ENCODE peak calls at places on chromosome X, in seven cellular contexts. One of them, this sample, is unnamed.

GRCh38 chrX:28847423-28847822 is 260.2 kb downstream of the IL1RAPL1 start:
- DNase-seq in HT-29: no peak
- DNase-seq in stimulated activated CD4-positive, alpha-beta T cell treated with anti-CD3 and anti-CD28 coated beads, Interleukin-1b, Interleukin-23, amount 100 ng/mL, for 24 hours: no peak
- DNase-seq in stimulated activated CD8-positive, alpha-beta memory T cell treated with anti-CD3 and anti-CD28 coated beads, Interleukin-15, amount 100 ng/mL, for 24 hours: no peak
- DNase-seq in GM04503: no peak
- DNase-seq in HFF-Myc: peak
- DNase-seq in fibroblast of pulmonary artery: peak
- DNase-seq in this sample: peak

GRCh38 chrX:130539721-130540321 is 138.0 kb downstream of the RBMX2 start:
- DNase-seq in HT-29: peak
- DNase-seq in stimulated activated CD4-positive, alpha-beta T cell treated with anti-CD3 and anti-CD28 coated beads, Interleukin-1b, Interleukin-23, amount 100 ng/mL, for 24 hours: peak
- DNase-seq in stimulated activated CD8-positive, alpha-beta memory T cell treated with anti-CD3 and anti-CD28 coated beads, Interleukin-15, amount 100 ng/mL, for 24 hours: no peak
- DNase-seq in GM04503: no peak
- DNase-seq in HFF-Myc: no peak
- DNase-seq in fibroblast of pulmonary artery: peak
- DNase-seq in this sample: peak

GRCh38 chrX:545488-545887 is 85.1 kb upstream of the SHOX start:
- DNase-seq in HT-29: no peak
- DNase-seq in stimulated activated CD4-positive, alpha-beta T cell treated with anti-CD3 and anti-CD28 coated beads, Interleukin-1b, Interleukin-23, amount 100 ng/mL, for 24 hours: no peak
- DNase-seq in stimulated activated CD8-positive, alpha-beta memory T cell treated with anti-CD3 and anti-CD28 coated beads, Interleukin-15, amount 100 ng/mL, for 24 hours: no peak
- DNase-seq in GM04503: peak
- DNase-seq in HFF-Myc: peak
- DNase-seq in fibroblast of pulmonary artery: no peak
- DNase-seq in this sample: no peak

GRCh38 chrX:1486749-1487361 is 34.1 kb upstream of the ASMTL start:
- DNase-seq in HT-29: no peak
- DNase-seq in stimulated activated CD4-positive, alpha-beta T cell treated with anti-CD3 and anti-CD28 coated beads, Interleukin-1b, Interleukin-23, amount 100 ng/mL, for 24 hours: no peak
- DNase-seq in stimulated activated CD8-positive, alpha-beta memory T cell treated with anti-CD3 and anti-CD28 coated beads, Interleukin-15, amount 100 ng/mL, for 24 hours: no peak
- DNase-seq in GM04503: no peak
- DNase-seq in HFF-Myc: no peak
- DNase-seq in fibroblast of pulmonary artery: no peak
- DNase-seq in this sample: no peak

GRCh38 chrX:120309873-120310730 is 1.2 kb downstream of the TMEM255A start:
- DNase-seq in HT-29: no peak
- DNase-seq in stimulated activated CD4-positive, alpha-beta T cell treated with anti-CD3 and anti-CD28 coated beads, Interleukin-1b, Interleukin-23, amount 100 ng/mL, for 24 hours: no peak
- DNase-seq in stimulated activated CD8-positive, alpha-beta memory T cell treated with anti-CD3 and anti-CD28 coated beads, Interleukin-15, amount 100 ng/mL, for 24 hours: no peak
- DNase-seq in GM04503: no peak
- DNase-seq in HFF-Myc: no peak
- DNase-seq in fibroblast of pulmonary artery: no peak
- DNase-seq in this sample: no peak

GRCh38 chrX:109656774-109657173 is 31.8 kb upstream of the KCNE5 start:
- DNase-seq in HT-29: no peak
- DNase-seq in stimulated activated CD4-positive, alpha-beta T cell treated with anti-CD3 and anti-CD28 coated beads, Interleukin-1b, Interleukin-23, amount 100 ng/mL, for 24 hours: no peak
- DNase-seq in stimulated activated CD8-positive, alpha-beta memory T cell treated with anti-CD3 and anti-CD28 coated beads, Interleukin-15, amount 100 ng/mL, for 24 hours: no peak
- DNase-seq in GM04503: no peak
- DNase-seq in HFF-Myc: no peak
- DNase-seq in fibroblast of pulmonary artery: peak
- DNase-seq in this sample: no peak

GRCh38 chrX:41337140-41337539 is 3.2 kb downstream of the DDX3X start:
- DNase-seq in HT-29: no peak
- DNase-seq in stimulated activated CD4-positive, alpha-beta T cell treated with anti-CD3 and anti-CD28 coated beads, Interleukin-1b, Interleukin-23, amount 100 ng/mL, for 24 hours: no peak
- DNase-seq in stimulated activated CD8-positive, alpha-beta memory T cell treated with anti-CD3 and anti-CD28 coated beads, Interleukin-15, amount 100 ng/mL, for 24 hours: no peak
- DNase-seq in GM04503: no peak
- DNase-seq in HFF-Myc: no peak
- DNase-seq in fibroblast of pulmonary artery: no peak
- DNase-seq in this sample: no peak

GRCh38 chrX:144334577-144334976 is 450.7 kb downstream of the UBE2NL start:
- DNase-seq in HT-29: peak
- DNase-seq in stimulated activated CD4-positive, alpha-beta T cell treated with anti-CD3 and anti-CD28 coated beads, Interleukin-1b, Interleukin-23, amount 100 ng/mL, for 24 hours: no peak
- DNase-seq in stimulated activated CD8-positive, alpha-beta memory T cell treated with anti-CD3 and anti-CD28 coated beads, Interleukin-15, amount 100 ng/mL, for 24 hours: no peak
- DNase-seq in GM04503: no peak
- DNase-seq in HFF-Myc: no peak
- DNase-seq in fibroblast of pulmonary artery: no peak
- DNase-seq in this sample: no peak

GRCh38 chrX:11117751-11118150 is 6.6 kb downstream of the HCCS start:
- DNase-seq in HT-29: no peak
- DNase-seq in stimulated activated CD4-positive, alpha-beta T cell treated with anti-CD3 and anti-CD28 coated beads, Interleukin-1b, Interleukin-23, amount 100 ng/mL, for 24 hours: no peak
- DNase-seq in stimulated activated CD8-positive, alpha-beta memory T cell treated with anti-CD3 and anti-CD28 coated beads, Interleukin-15, amount 100 ng/mL, for 24 hours: no peak
- DNase-seq in GM04503: no peak
- DNase-seq in HFF-Myc: no peak
- DNase-seq in fibroblast of pulmonary artery: no peak
- DNase-seq in this sample: no peak

GRCh38 chrX:7334253-7334935 is 186.4 kb upstream of the PUDP start:
- DNase-seq in HT-29: no peak
- DNase-seq in stimulated activated CD4-positive, alpha-beta T cell treated with anti-CD3 and anti-CD28 coated beads, Interleukin-1b, Interleukin-23, amount 100 ng/mL, for 24 hours: no peak
- DNase-seq in stimulated activated CD8-positive, alpha-beta memory T cell treated with anti-CD3 and anti-CD28 coated beads, Interleukin-15, amount 100 ng/mL, for 24 hours: no peak
- DNase-seq in GM04503: peak
- DNase-seq in HFF-Myc: peak
- DNase-seq in fibroblast of pulmonary artery: peak
- DNase-seq in this sample: no peak

GRCh38 chrX:130714135-130714534 is 188.9 kb downstream of the ENOX2 start:
- DNase-seq in HT-29: no peak
- DNase-seq in stimulated activated CD4-positive, alpha-beta T cell treated with anti-CD3 and anti-CD28 coated beads, Interleukin-1b, Interleukin-23, amount 100 ng/mL, for 24 hours: no peak
- DNase-seq in stimulated activated CD8-positive, alpha-beta memory T cell treated with anti-CD3 and anti-CD28 coated beads, Interleukin-15, amount 100 ng/mL, for 24 hours: no peak
- DNase-seq in GM04503: no peak
- DNase-seq in HFF-Myc: no peak
- DNase-seq in fibroblast of pulmonary artery: no peak
- DNase-seq in this sample: no peak

GRCh38 chrX:118802857-118803256 is 20.8 kb upstream of the ZCCHC12 start:
- DNase-seq in HT-29: no peak
- DNase-seq in stimulated activated CD4-positive, alpha-beta T cell treated with anti-CD3 and anti-CD28 coated beads, Interleukin-1b, Interleukin-23, amount 100 ng/mL, for 24 hours: no peak
- DNase-seq in stimulated activated CD8-positive, alpha-beta memory T cell treated with anti-CD3 and anti-CD28 coated beads, Interleukin-15, amount 100 ng/mL, for 24 hours: no peak
- DNase-seq in GM04503: no peak
- DNase-seq in HFF-Myc: no peak
- DNase-seq in fibroblast of pulmonary artery: peak
- DNase-seq in this sample: no peak

GRCh38 chrX:17814557-17814956 is 46.5 kb downstream of the RAI2 start:
- DNase-seq in HT-29: no peak
- DNase-seq in stimulated activated CD4-positive, alpha-beta T cell treated with anti-CD3 and anti-CD28 coated beads, Interleukin-1b, Interleukin-23, amount 100 ng/mL, for 24 hours: no peak
- DNase-seq in stimulated activated CD8-positive, alpha-beta memory T cell treated with anti-CD3 and anti-CD28 coated beads, Interleukin-15, amount 100 ng/mL, for 24 hours: no peak
- DNase-seq in GM04503: no peak
- DNase-seq in HFF-Myc: no peak
- DNase-seq in fibroblast of pulmonary artery: peak
- DNase-seq in this sample: no peak

GRCh38 chrX:38805294-38806053 is 4.2 kb downstream of the MID1IP1 start:
- DNase-seq in HT-29: peak
- DNase-seq in stimulated activated CD4-positive, alpha-beta T cell treated with anti-CD3 and anti-CD28 coated beads, Interleukin-1b, Interleukin-23, amount 100 ng/mL, for 24 hours: no peak
- DNase-seq in stimulated activated CD8-positive, alpha-beta memory T cell treated with anti-CD3 and anti-CD28 coated beads, Interleukin-15, amount 100 ng/mL, for 24 hours: no peak
- DNase-seq in GM04503: no peak
- DNase-seq in HFF-Myc: no peak
- DNase-seq in fibroblast of pulmonary artery: peak
- DNase-seq in this sample: peak

GRCh38 chrX:96791559-96791958 is 92.1 kb upstream of the RPA4 start:
- DNase-seq in HT-29: no peak
- DNase-seq in stimulated activated CD4-positive, alpha-beta T cell treated with anti-CD3 and anti-CD28 coated beads, Interleukin-1b, Interleukin-23, amount 100 ng/mL, for 24 hours: no peak
- DNase-seq in stimulated activated CD8-positive, alpha-beta memory T cell treated with anti-CD3 and anti-CD28 coated beads, Interleukin-15, amount 100 ng/mL, for 24 hours: no peak
- DNase-seq in GM04503: peak
- DNase-seq in HFF-Myc: no peak
- DNase-seq in fibroblast of pulmonary artery: peak
- DNase-seq in this sample: no peak

GRCh38 chrX:153727108-153727931 is 2.7 kb downstream of the ABCD1 start:
- DNase-seq in HT-29: peak
- DNase-seq in stimulated activated CD4-positive, alpha-beta T cell treated with anti-CD3 and anti-CD28 coated beads, Interleukin-1b, Interleukin-23, amount 100 ng/mL, for 24 hours: no peak
- DNase-seq in stimulated activated CD8-positive, alpha-beta memory T cell treated with anti-CD3 and anti-CD28 coated beads, Interleukin-15, amount 100 ng/mL, for 24 hours: no peak
- DNase-seq in GM04503: no peak
- DNase-seq in HFF-Myc: no peak
- DNase-seq in fibroblast of pulmonary artery: no peak
- DNase-seq in this sample: peak

GRCh38 chrX:48958635-48959094 is 1.3 kb upstream of the OTUD5 start:
- DNase-seq in HT-29: peak
- DNase-seq in stimulated activated CD4-positive, alpha-beta T cell treated with anti-CD3 and anti-CD28 coated beads, Interleukin-1b, Interleukin-23, amount 100 ng/mL, for 24 hours: no peak
- DNase-seq in stimulated activated CD8-positive, alpha-beta memory T cell treated with anti-CD3 and anti-CD28 coated beads, Interleukin-15, amount 100 ng/mL, for 24 hours: no peak
- DNase-seq in GM04503: peak
- DNase-seq in HFF-Myc: no peak
- DNase-seq in fibroblast of pulmonary artery: peak
- DNase-seq in this sample: peak

GRCh38 chrX:40984962-40985361 is 100.3 kb upstream of the USP9X start:
- DNase-seq in HT-29: no peak
- DNase-seq in stimulated activated CD4-positive, alpha-beta T cell treated with anti-CD3 and anti-CD28 coated beads, Interleukin-1b, Interleukin-23, amount 100 ng/mL, for 24 hours: no peak
- DNase-seq in stimulated activated CD8-positive, alpha-beta memory T cell treated with anti-CD3 and anti-CD28 coated beads, Interleukin-15, amount 100 ng/mL, for 24 hours: no peak
- DNase-seq in GM04503: no peak
- DNase-seq in HFF-Myc: no peak
- DNase-seq in fibroblast of pulmonary artery: no peak
- DNase-seq in this sample: no peak

GRCh38 chrX:70434914-70435586 is 9.6 kb upstream of the DLG3 start:
- DNase-seq in HT-29: no peak
- DNase-seq in stimulated activated CD4-positive, alpha-beta T cell treated with anti-CD3 and anti-CD28 coated beads, Interleukin-1b, Interleukin-23, amount 100 ng/mL, for 24 hours: no peak
- DNase-seq in stimulated activated CD8-positive, alpha-beta memory T cell treated with anti-CD3 and anti-CD28 coated beads, Interleukin-15, amount 100 ng/mL, for 24 hours: no peak
- DNase-seq in GM04503: no peak
- DNase-seq in HFF-Myc: no peak
- DNase-seq in fibroblast of pulmonary artery: peak
- DNase-seq in this sample: no peak

GRCh38 chrX:70087857-70088256 is 25.6 kb downstream of the OTUD6A start:
- DNase-seq in HT-29: peak
- DNase-seq in stimulated activated CD4-positive, alpha-beta T cell treated with anti-CD3 and anti-CD28 coated beads, Interleukin-1b, Interleukin-23, amount 100 ng/mL, for 24 hours: no peak
- DNase-seq in stimulated activated CD8-positive, alpha-beta memory T cell treated with anti-CD3 and anti-CD28 coated beads, Interleukin-15, amount 100 ng/mL, for 24 hours: no peak
- DNase-seq in GM04503: peak
- DNase-seq in HFF-Myc: no peak
- DNase-seq in fibroblast of pulmonary artery: peak
- DNase-seq in this sample: no peak

GRCh38 chrX:73270753-73271152 is 56.1 kb upstream of the NAP1L2 start:
- DNase-seq in HT-29: no peak
- DNase-seq in stimulated activated CD4-positive, alpha-beta T cell treated with anti-CD3 and anti-CD28 coated beads, Interleukin-1b, Interleukin-23, amount 100 ng/mL, for 24 hours: no peak
- DNase-seq in stimulated activated CD8-positive, alpha-beta memory T cell treated with anti-CD3 and anti-CD28 coated beads, Interleukin-15, amount 100 ng/mL, for 24 hours: no peak
- DNase-seq in GM04503: no peak
- DNase-seq in HFF-Myc: no peak
- DNase-seq in fibroblast of pulmonary artery: no peak
- DNase-seq in this sample: no peak

GRCh38 chrX:132270021-132270420 is 50.8 kb upstream of the RAP2C start:
- DNase-seq in HT-29: no peak
- DNase-seq in stimulated activated CD4-positive, alpha-beta T cell treated with anti-CD3 and anti-CD28 coated beads, Interleukin-1b, Interleukin-23, amount 100 ng/mL, for 24 hours: no peak
- DNase-seq in stimulated activated CD8-positive, alpha-beta memory T cell treated with anti-CD3 and anti-CD28 coated beads, Interleukin-15, amount 100 ng/mL, for 24 hours: no peak
- DNase-seq in GM04503: no peak
- DNase-seq in HFF-Myc: no peak
- DNase-seq in fibroblast of pulmonary artery: no peak
- DNase-seq in this sample: no peak

GRCh38 chrX:2631743-2632532 is 59.2 kb upstream of the CD99 start:
- DNase-seq in HT-29: no peak
- DNase-seq in stimulated activated CD4-positive, alpha-beta T cell treated with anti-CD3 and anti-CD28 coated beads, Interleukin-1b, Interleukin-23, amount 100 ng/mL, for 24 hours: no peak
- DNase-seq in stimulated activated CD8-positive, alpha-beta memory T cell treated with anti-CD3 and anti-CD28 coated beads, Interleukin-15, amount 100 ng/mL, for 24 hours: no peak
- DNase-seq in GM04503: no peak
- DNase-seq in HFF-Myc: no peak
- DNase-seq in fibroblast of pulmonary artery: no peak
- DNase-seq in this sample: no peak

GRCh38 chrX:39903937-39904336 is 193.8 kb downstream of the BCOR start:
- DNase-seq in HT-29: no peak
- DNase-seq in stimulated activated CD4-positive, alpha-beta T cell treated with anti-CD3 and anti-CD28 coated beads, Interleukin-1b, Interleukin-23, amount 100 ng/mL, for 24 hours: no peak
- DNase-seq in stimulated activated CD8-positive, alpha-beta memory T cell treated with anti-CD3 and anti-CD28 coated beads, Interleukin-15, amount 100 ng/mL, for 24 hours: no peak
- DNase-seq in GM04503: no peak
- DNase-seq in HFF-Myc: no peak
- DNase-seq in fibroblast of pulmonary artery: peak
- DNase-seq in this sample: peak

GRCh38 chrX:43654431-43655150 is 1.5 kb upstream of the MAOA start:
- DNase-seq in HT-29: peak
- DNase-seq in stimulated activated CD4-positive, alpha-beta T cell treated with anti-CD3 and anti-CD28 coated beads, Interleukin-1b, Interleukin-23, amount 100 ng/mL, for 24 hours: peak
- DNase-seq in stimulated activated CD8-positive, alpha-beta memory T cell treated with anti-CD3 and anti-CD28 coated beads, Interleukin-15, amount 100 ng/mL, for 24 hours: peak
- DNase-seq in GM04503: peak
- DNase-seq in HFF-Myc: peak
- DNase-seq in fibroblast of pulmonary artery: peak
- DNase-seq in this sample: peak

GRCh38 chrX:32530802-32531403 is 680.4 kb downstream of the DMD start:
- DNase-seq in HT-29: peak
- DNase-seq in stimulated activated CD4-positive, alpha-beta T cell treated with anti-CD3 and anti-CD28 coated beads, Interleukin-1b, Interleukin-23, amount 100 ng/mL, for 24 hours: no peak
- DNase-seq in stimulated activated CD8-positive, alpha-beta memory T cell treated with anti-CD3 and anti-CD28 coated beads, Interleukin-15, amount 100 ng/mL, for 24 hours: no peak
- DNase-seq in GM04503: no peak
- DNase-seq in HFF-Myc: no peak
- DNase-seq in fibroblast of pulmonary artery: peak
- DNase-seq in this sample: peak

GRCh38 chrX:117645639-117646038 is 471.0 kb downstream of the KLHL13 start:
- DNase-seq in HT-29: peak
- DNase-seq in stimulated activated CD4-positive, alpha-beta T cell treated with anti-CD3 and anti-CD28 coated beads, Interleukin-1b, Interleukin-23, amount 100 ng/mL, for 24 hours: no peak
- DNase-seq in stimulated activated CD8-positive, alpha-beta memory T cell treated with anti-CD3 and anti-CD28 coated beads, Interleukin-15, amount 100 ng/mL, for 24 hours: no peak
- DNase-seq in GM04503: no peak
- DNase-seq in HFF-Myc: no peak
- DNase-seq in fibroblast of pulmonary artery: no peak
- DNase-seq in this sample: no peak

GRCh38 chrX:25599061-25599460 is 539.1 kb upstream of the MAGEB18 start:
- DNase-seq in HT-29: no peak
- DNase-seq in stimulated activated CD4-positive, alpha-beta T cell treated with anti-CD3 and anti-CD28 coated beads, Interleukin-1b, Interleukin-23, amount 100 ng/mL, for 24 hours: no peak
- DNase-seq in stimulated activated CD8-positive, alpha-beta memory T cell treated with anti-CD3 and anti-CD28 coated beads, Interleukin-15, amount 100 ng/mL, for 24 hours: no peak
- DNase-seq in GM04503: no peak
- DNase-seq in HFF-Myc: no peak
- DNase-seq in fibroblast of pulmonary artery: peak
- DNase-seq in this sample: no peak

GRCh38 chrX:63657821-63658220 is 127.2 kb downstream of the ARHGEF9 start:
- DNase-seq in HT-29: peak
- DNase-seq in stimulated activated CD4-positive, alpha-beta T cell treated with anti-CD3 and anti-CD28 coated beads, Interleukin-1b, Interleukin-23, amount 100 ng/mL, for 24 hours: no peak
- DNase-seq in stimulated activated CD8-positive, alpha-beta memory T cell treated with anti-CD3 and anti-CD28 coated beads, Interleukin-15, amount 100 ng/mL, for 24 hours: no peak
- DNase-seq in GM04503: peak
- DNase-seq in HFF-Myc: peak
- DNase-seq in fibroblast of pulmonary artery: peak
- DNase-seq in this sample: no peak

GRCh38 chrX:111444881-111445280 is 32.9 kb upstream of the DCX start:
- DNase-seq in HT-29: no peak
- DNase-seq in stimulated activated CD4-positive, alpha-beta T cell treated with anti-CD3 and anti-CD28 coated beads, Interleukin-1b, Interleukin-23, amount 100 ng/mL, for 24 hours: no peak
- DNase-seq in stimulated activated CD8-positive, alpha-beta memory T cell treated with anti-CD3 and anti-CD28 coated beads, Interleukin-15, amount 100 ng/mL, for 24 hours: no peak
- DNase-seq in GM04503: no peak
- DNase-seq in HFF-Myc: no peak
- DNase-seq in fibroblast of pulmonary artery: no peak
- DNase-seq in this sample: no peak

GRCh38 chrX:140767646-140768045 is 58.1 kb downstream of the LINC00632 start:
- DNase-seq in HT-29: no peak
- DNase-seq in stimulated activated CD4-positive, alpha-beta T cell treated with anti-CD3 and anti-CD28 coated beads, Interleukin-1b, Interleukin-23, amount 100 ng/mL, for 24 hours: no peak
- DNase-seq in stimulated activated CD8-positive, alpha-beta memory T cell treated with anti-CD3 and anti-CD28 coated beads, Interleukin-15, amount 100 ng/mL, for 24 hours: no peak
- DNase-seq in GM04503: no peak
- DNase-seq in HFF-Myc: no peak
- DNase-seq in fibroblast of pulmonary artery: peak
- DNase-seq in this sample: no peak

GRCh38 chrX:112190646-112191045 is 108.1 kb upstream of the TRPC5 start:
- DNase-seq in HT-29: no peak
- DNase-seq in stimulated activated CD4-positive, alpha-beta T cell treated with anti-CD3 and anti-CD28 coated beads, Interleukin-1b, Interleukin-23, amount 100 ng/mL, for 24 hours: no peak
- DNase-seq in stimulated activated CD8-positive, alpha-beta memory T cell treated with anti-CD3 and anti-CD28 coated beads, Interleukin-15, amount 100 ng/mL, for 24 hours: no peak
- DNase-seq in GM04503: no peak
- DNase-seq in HFF-Myc: no peak
- DNase-seq in fibroblast of pulmonary artery: no peak
- DNase-seq in this sample: no peak

GRCh38 chrX:141668371-141668770 is 30.2 kb downstream of the SPANXD start:
- DNase-seq in HT-29: no peak
- DNase-seq in stimulated activated CD4-positive, alpha-beta T cell treated with anti-CD3 and anti-CD28 coated beads, Interleukin-1b, Interleukin-23, amount 100 ng/mL, for 24 hours: no peak
- DNase-seq in stimulated activated CD8-positive, alpha-beta memory T cell treated with anti-CD3 and anti-CD28 coated beads, Interleukin-15, amount 100 ng/mL, for 24 hours: no peak
- DNase-seq in GM04503: no peak
- DNase-seq in HFF-Myc: no peak
- DNase-seq in fibroblast of pulmonary artery: no peak
- DNase-seq in this sample: no peak

GRCh38 chrX:110794601-110795000 is 1.0 kb downstream of the CHRDL1 start:
- DNase-seq in HT-29: no peak
- DNase-seq in stimulated activated CD4-positive, alpha-beta T cell treated with anti-CD3 and anti-CD28 coated beads, Interleukin-1b, Interleukin-23, amount 100 ng/mL, for 24 hours: no peak
- DNase-seq in stimulated activated CD8-positive, alpha-beta memory T cell treated with anti-CD3 and anti-CD28 coated beads, Interleukin-15, amount 100 ng/mL, for 24 hours: no peak
- DNase-seq in GM04503: no peak
- DNase-seq in HFF-Myc: no peak
- DNase-seq in fibroblast of pulmonary artery: no peak
- DNase-seq in this sample: no peak

GRCh38 chrX:84729809-84730208 is 227.6 kb upstream of the HDX start:
- DNase-seq in HT-29: peak
- DNase-seq in stimulated activated CD4-positive, alpha-beta T cell treated with anti-CD3 and anti-CD28 coated beads, Interleukin-1b, Interleukin-23, amount 100 ng/mL, for 24 hours: no peak
- DNase-seq in stimulated activated CD8-positive, alpha-beta memory T cell treated with anti-CD3 and anti-CD28 coated beads, Interleukin-15, amount 100 ng/mL, for 24 hours: no peak
- DNase-seq in GM04503: peak
- DNase-seq in HFF-Myc: no peak
- DNase-seq in fibroblast of pulmonary artery: peak
- DNase-seq in this sample: peak